ENCODE peak calls at places on chromosomes 12 and 14, in nine cellular contexts. I, M, Q, N, F, E, L, X and V are unnamed samples.

GRCh38 chr12:22101749-22102243 is 55.8 kb downstream of the CMAS start:
- DNase-seq in I (peak; percentile 78), M (no peak), Q (no peak), N (no peak), F (peak; percentile 89), E (no peak), L (no peak), X (no peak), V (peak; percentile 51)

GRCh38 chr12:85654456-85654840 is 181.8 kb downstream of the RASSF9 start:
- DNase-seq in I (no peak), M (no peak), Q (no peak), N (no peak), F (no peak), E (no peak), L (no peak), X (no peak), V (no peak)

GRCh38 chr12:96240251-96240650 is 46.1 kb downstream of the ELK3 start:
- DNase-seq in I (no peak), M (no peak), Q (no peak), N (no peak), F (no peak), E (no peak), L (no peak), X (peak; percentile 24), V (no peak)

GRCh38 chr14:70350078-70350477 is 9.4 kb downstream of the COX16 start:
- DNase-seq in I (no peak), M (peak; percentile 24), Q (no peak), N (no peak), F (no peak), E (peak; percentile 50), L (no peak), X (no peak), V (peak; percentile 16)

GRCh38 chr12:4037747-4038312 is 164.6 kb upstream of the PARP11 start:
- DNase-seq in I (peak; percentile 39), M (peak; percentile 42), Q (no peak), N (peak; percentile 35), F (peak; percentile 44), E (no peak), L (no peak), X (no peak), V (peak; percentile 7)

GRCh38 chr12:59158066-59158465 is 237.8 kb upstream of the LRIG3 start:
- DNase-seq in I (no peak), M (no peak), Q (no peak), N (no peak), F (no peak), E (no peak), L (no peak), X (no peak), V (no peak)

GRCh38 chr12:27899151-27899661 is 73.3 kb downstream of the PTHLH start:
- DNase-seq in I (no peak), M (peak; percentile 66), Q (no peak), N (no peak), F (peak; percentile 100), E (no peak), L (no peak), X (no peak), V (no peak)

GRCh38 chr14:98138666-98139065 is 1133.3 kb downstream of the BCL11B start:
- DNase-seq in I (no peak), M (peak; percentile 30), Q (no peak), N (no peak), F (no peak), E (peak; percentile 76), L (no peak), X (no peak), V (peak; percentile 59)

GRCh38 chr14:23056956-23057756 is at the start of gene CDH24:
- DNase-seq in I (peak; percentile 62), M (peak; percentile 58), Q (peak; percentile 89), N (peak; percentile 80), F (peak; percentile 57), E (peak; percentile 83), L (peak; percentile 92), X (peak; percentile 86), V (peak; percentile 84)

GRCh38 chr12:81412940-81413339 is 335.1 kb downstream of the ACSS3 start:
- DNase-seq in I (no peak), M (no peak), Q (no peak), N (no peak), F (no peak), E (no peak), L (no peak), X (no peak), V (no peak)

GRCh38 chr12:24378548-24379011 is 429.1 kb upstream of the SOX5 start:
- DNase-seq in I (no peak), M (no peak), Q (no peak), N (no peak), F (peak; percentile 96), E (no peak), L (no peak), X (no peak), V (no peak)

GRCh38 chr12:131513606-131514005 is 197.3 kb upstream of the SFSWAP start:
- DNase-seq in I (no peak), M (no peak), Q (no peak), N (no peak), F (no peak), E (no peak), L (no peak), X (no peak), V (no peak)

GRCh38 chr14:86038401-86038985 is 508.5 kb downstream of the FLRT2 start:
- DNase-seq in I (peak; percentile 46), M (peak; percentile 41), Q (peak; percentile 26), N (peak; percentile 48), F (peak; percentile 62), E (peak; percentile 67), L (peak; percentile 75), X (no peak), V (peak; percentile 59)

GRCh38 chr14:54816450-54816849 is 86.2 kb downstream of the GCH1 start:
- DNase-seq in I (no peak), M (no peak), Q (no peak), N (no peak), F (no peak), E (no peak), L (no peak), X (no peak), V (no peak)

GRCh38 chr12:20007331-20007730 is 361.0 kb upstream of the PDE3A start:
- DNase-seq in I (no peak), M (no peak), Q (no peak), N (no peak), F (peak; percentile 21), E (no peak), L (no peak), X (no peak), V (no peak)

GRCh38 chr12:54196396-54196795 is 7.6 kb upstream of the SMUG1 start:
- DNase-seq in I (no peak), M (no peak), Q (no peak), N (no peak), F (no peak), E (no peak), L (no peak), X (no peak), V (peak; percentile 74)

GRCh38 chr12:114409796-114410520 is 4.0 kb upstream of the TBX5 start:
- DNase-seq in I (no peak), M (no peak), Q (no peak), N (no peak), F (peak; percentile 46), E (no peak), L (no peak), X (no peak), V (no peak)
- H3K4me3 ChIP-seq in I (no peak overlapping the region), M (no peak overlapping the region), Q (peak overlapping the region; percentile 64), N (peak overlapping the region; percentile 41), F (peak overlapping the region; percentile 97), E (peak overlapping the region; percentile 39), L (peak overlapping the region; percentile 46), X (peak overlapping the region; percentile 49), V (no peak overlapping the region)

DNA sequence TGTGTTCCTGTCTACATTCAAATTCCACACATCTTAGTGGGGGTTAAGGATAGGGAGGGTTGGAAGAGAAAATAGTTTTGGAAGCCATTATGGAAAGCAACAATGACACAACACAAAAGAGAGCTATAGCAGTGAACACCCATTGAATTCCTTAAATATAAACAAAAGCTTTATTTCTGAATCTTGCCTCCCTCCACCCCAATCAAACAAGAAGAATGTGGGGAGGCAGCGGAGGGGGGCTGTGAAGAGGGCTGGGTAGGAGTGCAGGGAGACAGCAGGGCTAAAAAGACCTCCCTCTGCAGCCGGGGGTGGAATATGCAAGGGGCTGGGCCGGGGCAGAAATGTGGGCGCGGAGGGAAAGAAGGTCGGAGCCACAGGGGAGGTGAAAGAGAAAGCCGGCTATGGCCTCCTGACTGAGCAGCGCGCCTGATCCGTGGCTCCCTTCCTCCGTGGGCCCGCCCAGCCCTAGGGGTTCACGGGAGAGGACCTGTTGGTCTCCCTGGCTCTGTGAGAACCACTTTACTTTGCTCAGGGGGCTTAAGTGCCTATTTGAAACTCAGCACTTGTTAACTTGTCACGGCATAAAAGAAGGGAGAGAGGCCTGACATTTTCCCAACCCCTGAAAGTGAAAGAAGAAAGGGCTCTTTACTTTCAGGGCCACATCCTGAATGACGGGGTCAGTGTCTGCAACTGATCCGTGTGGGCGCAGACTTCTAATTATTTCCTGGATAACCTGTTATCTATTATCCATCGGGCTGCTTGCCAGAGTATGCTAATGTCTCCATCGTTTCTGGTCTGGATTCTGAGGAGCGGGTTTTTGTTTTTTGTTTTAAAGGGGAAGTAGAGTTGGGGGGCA is 127.3 kb upstream of the MAX start:
- DNase-seq in I (peak; percentile 67), M (no peak), Q (peak; percentile 72), N (peak; percentile 51), F (no peak), E (peak; percentile 65), L (peak; percentile 85), X (no peak), V (no peak)
- TF ChIP-seq POLR2A in I (no peak), M (no peak), Q (no peak), N (no peak), F (no peak), E (no peak), L (no peak), X (no peak), V (no peak)

GRCh38 chr14:84071061-84071460 is 1458.9 kb upstream of the FLRT2 start:
- DNase-seq in I (no peak), M (no peak), Q (no peak), N (no peak), F (no peak), E (no peak), L (no peak), X (no peak), V (no peak)

GRCh38 chr14:84065811-84066210 is 1464.1 kb upstream of the FLRT2 start:
- DNase-seq in I (no peak), M (no peak), Q (no peak), N (no peak), F (no peak), E (no peak), L (no peak), X (no peak), V (peak; percentile 41)

GRCh38 chr14:84064756-84065155 is 1465.2 kb upstream of the FLRT2 start:
- DNase-seq in I (no peak), M (no peak), Q (no peak), N (no peak), F (no peak), E (no peak), L (no peak), X (no peak), V (no peak)

GRCh38 chr14:84064296-84064695 is 1465.6 kb upstream of the FLRT2 start:
- DNase-seq in I (peak; percentile 69), M (no peak), Q (no peak), N (no peak), F (no peak), E (no peak), L (no peak), X (no peak), V (no peak)

GRCh38 chr14:84068288-84068687 is 1461.7 kb upstream of the FLRT2 start:
- DNase-seq in I (no peak), M (no peak), Q (no peak), N (no peak), F (no peak), E (no peak), L (no peak), X (no peak), V (no peak)
- TF ChIP-seq CTCF in I (no peak), M (no peak), Q (no peak), N (no peak), F (no peak), E (no peak), L (no peak), X (no peak), V (no peak)

GRCh38 chr14:31229638-31230229 is 22.1 kb upstream of the HECTD1 start:
- DNase-seq in I (no peak), M (peak; percentile 99), Q (no peak), N (peak; percentile 86), F (peak; percentile 98), E (peak; percentile 51), L (no peak), X (peak; percentile 78), V (peak; percentile 99)
- H3K4me3 ChIP-seq in I (no peak overlapping the region), M (peak overlapping the region; percentile 31), Q (peak overlapping the region; percentile 27), N (no peak overlapping the region), F (no peak overlapping the region), E (peak overlapping the region; percentile 27), L (peak overlapping the region; percentile 16), X (no peak overlapping the region), V (peak overlapping the region; percentile 22)